ENCODE peak calls at places on chromosomes 7 and 10, in four cellular contexts. One of them, this sample, is unnamed.

GRCh38 chr10:124990671-124991625 is 49.0 kb downstream of the ZRANB1 start:
- DNase-seq in mesendoderm: no peak
- DNase-seq in left ventricle myocardium inferior: no peak
- DNase-seq in astrocyte of the cerebellum: no peak
- DNase-seq in this sample: no peak

GRCh38 chr10:73906524-73907447 is 4.1 kb upstream of the PLAU start:
- DNase-seq in astrocyte of the cerebellum: peak; percentile 98
- DNase-seq in left ventricle myocardium inferior: peak; percentile 69
- DNase-seq in mesendoderm: peak; percentile 97
- DNase-seq in this sample: peak; percentile 98

GRCh38 chr7:70935854-70936253 is 196.1 kb upstream of the GALNT17 start:
- DNase-seq in astrocyte of the cerebellum: no peak
- DNase-seq in mesendoderm: no peak
- DNase-seq in left ventricle myocardium inferior: no peak
- DNase-seq in this sample: no peak

GRCh38 chr10:124315599-124316270 is 103.0 kb downstream of the OAT start:
- DNase-seq in mesendoderm: no peak
- DNase-seq in astrocyte of the cerebellum: no peak
- DNase-seq in left ventricle myocardium inferior: no peak
- DNase-seq in this sample: no peak

GRCh38 chr10:97765201-97765600 is 6.6 kb downstream of the SFRP5 start:
- DNase-seq in astrocyte of the cerebellum: no peak
- DNase-seq in mesendoderm: no peak
- DNase-seq in left ventricle myocardium inferior: no peak
- DNase-seq in this sample: peak; percentile 67

GRCh38 chr10:86225098-86225782 is 141.4 kb downstream of the GRID1 start:
- DNase-seq in astrocyte of the cerebellum: peak; percentile 44
- DNase-seq in left ventricle myocardium inferior: no peak
- DNase-seq in mesendoderm: peak; percentile 57
- DNase-seq in this sample: peak; percentile 0

GRCh38 chr10:126634915-126635314 is 35.6 kb downstream of the C10orf90 start:
- DNase-seq in astrocyte of the cerebellum: peak; percentile 47
- DNase-seq in left ventricle myocardium inferior: no peak
- DNase-seq in mesendoderm: no peak
- DNase-seq in this sample: peak; percentile 24

GRCh38 chr7:50449881-50450690 is at the start of gene FIGNL1:
- DNase-seq in mesendoderm: peak; percentile 71
- DNase-seq in astrocyte of the cerebellum: peak; percentile 65
- DNase-seq in left ventricle myocardium inferior: peak; percentile 82
- DNase-seq in this sample: peak; percentile 49

GRCh38 chr7:29106128-29106988 is 40.0 kb downstream of the CPVL start:
- DNase-seq in mesendoderm: peak; percentile 82
- DNase-seq in left ventricle myocardium inferior: no peak
- DNase-seq in astrocyte of the cerebellum: peak; percentile 63
- DNase-seq in this sample: peak; percentile 29

GRCh38 chr7:31371621-31372020 is 31.1 kb upstream of the NEUROD6 start:
- DNase-seq in astrocyte of the cerebellum: no peak
- DNase-seq in left ventricle myocardium inferior: no peak
- DNase-seq in mesendoderm: peak; percentile 55
- DNase-seq in this sample: no peak

GRCh38 chr10:79046991-79047874 is 21.5 kb upstream of the ZMIZ1 start:
- DNase-seq in left ventricle myocardium inferior: peak; percentile 20
- DNase-seq in mesendoderm: no peak
- DNase-seq in astrocyte of the cerebellum: no peak
- DNase-seq in this sample: no peak

GRCh38 chr7:39950473-39951155 is 558 bp downstream of the CDK13 start:
- DNase-seq in left ventricle myocardium inferior: peak; percentile 61
- DNase-seq in astrocyte of the cerebellum: no peak
- DNase-seq in mesendoderm: peak; percentile 53
- DNase-seq in this sample: no peak

GRCh38 chr10:35910234-35910633 is 268.1 kb upstream of the FZD8 start:
- DNase-seq in mesendoderm: peak; percentile 32
- DNase-seq in astrocyte of the cerebellum: no peak
- DNase-seq in left ventricle myocardium inferior: no peak
- DNase-seq in this sample: peak; percentile 71

GRCh38 chr10:75470901-75471300 is 39.5 kb downstream of the LRMDA start:
- DNase-seq in left ventricle myocardium inferior: peak; percentile 19
- DNase-seq in astrocyte of the cerebellum: no peak
- DNase-seq in mesendoderm: no peak
- DNase-seq in this sample: peak; percentile 20

GRCh38 chr7:26686448-26686981 is 177.9 kb downstream of the SKAP2 start:
- DNase-seq in astrocyte of the cerebellum: peak; percentile 18
- DNase-seq in left ventricle myocardium inferior: no peak
- DNase-seq in mesendoderm: peak; percentile 88
- DNase-seq in this sample: peak; percentile 75

GRCh38 chr10:120729508-120729907 is 121.7 kb upstream of the WDR11 start:
- DNase-seq in astrocyte of the cerebellum: no peak
- DNase-seq in mesendoderm: no peak
- DNase-seq in left ventricle myocardium inferior: no peak
- DNase-seq in this sample: no peak

GRCh38 chr7:145848691-145849090 is 267.9 kb upstream of the CNTNAP2 start:
- DNase-seq in left ventricle myocardium inferior: no peak
- DNase-seq in astrocyte of the cerebellum: no peak
- DNase-seq in mesendoderm: peak; percentile 76
- DNase-seq in this sample: no peak

GRCh38 chr10:132487241-132488135 is 50.1 kb upstream of the INPP5A start:
- DNase-seq in mesendoderm: no peak
- DNase-seq in left ventricle myocardium inferior: no peak
- DNase-seq in astrocyte of the cerebellum: no peak
- DNase-seq in this sample: no peak

GRCh38 chr7:156073366-156074052 is 261.2 kb upstream of the SHH start:
- DNase-seq in left ventricle myocardium inferior: no peak
- DNase-seq in mesendoderm: no peak
- DNase-seq in astrocyte of the cerebellum: no peak
- DNase-seq in this sample: no peak

GRCh38 chr10:95864906-95865813 is 42.6 kb upstream of the CC2D2B start:
- DNase-seq in astrocyte of the cerebellum: peak; percentile 35
- DNase-seq in left ventricle myocardium inferior: no peak
- DNase-seq in mesendoderm: peak; percentile 85
- DNase-seq in this sample: peak; percentile 77

GRCh38 chr10:126088144-126088543 is 191.8 kb downstream of the FANK1 start:
- DNase-seq in left ventricle myocardium inferior: no peak
- DNase-seq in mesendoderm: peak; percentile 85
- DNase-seq in astrocyte of the cerebellum: no peak
- DNase-seq in this sample: no peak

GRCh38 chr7:129906700-129907099 is 46.1 kb downstream of the UBE2H start:
- DNase-seq in mesendoderm: no peak
- DNase-seq in astrocyte of the cerebellum: no peak
- DNase-seq in left ventricle myocardium inferior: no peak
- DNase-seq in this sample: no peak

GRCh38 chr10:47247190-47248059 is 52.6 kb upstream of the GDF10 start:
- DNase-seq in left ventricle myocardium inferior: no peak
- DNase-seq in astrocyte of the cerebellum: no peak
- DNase-seq in mesendoderm: no peak
- DNase-seq in this sample: no peak

GRCh38 chr10:132565516-132566209 is 28.1 kb downstream of the INPP5A start:
- DNase-seq in left ventricle myocardium inferior: no peak
- DNase-seq in mesendoderm: no peak
- DNase-seq in astrocyte of the cerebellum: no peak
- DNase-seq in this sample: no peak

GRCh38 chr10:131829156-131829930 is 71.5 kb upstream of the PPP2R2D start:
- DNase-seq in astrocyte of the cerebellum: no peak
- DNase-seq in mesendoderm: no peak
- DNase-seq in left ventricle myocardium inferior: no peak
- DNase-seq in this sample: no peak

GRCh38 chr7:131068604-131069021 is 259.1 kb upstream of the MKLN1 start:
- DNase-seq in left ventricle myocardium inferior: no peak
- DNase-seq in astrocyte of the cerebellum: no peak
- DNase-seq in mesendoderm: no peak
- DNase-seq in this sample: no peak

GRCh38 chr10:74977913-74978847 is 133.3 kb upstream of the SAMD8 start:
- DNase-seq in left ventricle myocardium inferior: no peak
- DNase-seq in astrocyte of the cerebellum: no peak
- DNase-seq in mesendoderm: no peak
- DNase-seq in this sample: no peak

GRCh38 chr7:39890411-39890810 is 59.6 kb upstream of the CDK13 start:
- DNase-seq in mesendoderm: no peak
- DNase-seq in astrocyte of the cerebellum: no peak
- DNase-seq in left ventricle myocardium inferior: no peak
- DNase-seq in this sample: no peak

GRCh38 chr10:31700222-31700621 is 228.4 kb downstream of the ARHGAP12 start:
- DNase-seq in mesendoderm: no peak
- DNase-seq in astrocyte of the cerebellum: no peak
- DNase-seq in left ventricle myocardium inferior: no peak
- DNase-seq in this sample: no peak

GRCh38 chr10:12077580-12078180 is 8.9 kb downstream of the DHTKD1 start:
- DNase-seq in mesendoderm: no peak
- DNase-seq in left ventricle myocardium inferior: no peak
- DNase-seq in astrocyte of the cerebellum: no peak
- DNase-seq in this sample: no peak

GRCh38 chr7:23012797-23013714 is 874 bp downstream of the HYCC1 start:
- DNase-seq in left ventricle myocardium inferior: peak; percentile 33
- DNase-seq in mesendoderm: peak; percentile 66
- DNase-seq in astrocyte of the cerebellum: no peak
- DNase-seq in this sample: no peak

GRCh38 chr7:116212859-116213258 is 2.5 kb downstream of the TES start:
- DNase-seq in mesendoderm: no peak
- DNase-seq in left ventricle myocardium inferior: no peak
- DNase-seq in astrocyte of the cerebellum: no peak
- DNase-seq in this sample: peak; percentile 40

GRCh38 chr10:3220853-3221252 is 48.3 kb upstream of the PITRM1 start:
- DNase-seq in astrocyte of the cerebellum: no peak
- DNase-seq in left ventricle myocardium inferior: no peak
- DNase-seq in mesendoderm: no peak
- DNase-seq in this sample: peak; percentile 54

GRCh38 chr7:32891046-32891799 is at the start of gene KBTBD2:
- DNase-seq in astrocyte of the cerebellum: peak; percentile 49
- DNase-seq in mesendoderm: peak; percentile 90
- DNase-seq in left ventricle myocardium inferior: peak; percentile 88
- DNase-seq in this sample: no peak

GRCh38 chr10:5904227-5904626 is 14.2 kb downstream of the FBH1 start:
- DNase-seq in astrocyte of the cerebellum: no peak
- DNase-seq in mesendoderm: no peak
- DNase-seq in left ventricle myocardium inferior: no peak
- DNase-seq in this sample: no peak

DNA sequence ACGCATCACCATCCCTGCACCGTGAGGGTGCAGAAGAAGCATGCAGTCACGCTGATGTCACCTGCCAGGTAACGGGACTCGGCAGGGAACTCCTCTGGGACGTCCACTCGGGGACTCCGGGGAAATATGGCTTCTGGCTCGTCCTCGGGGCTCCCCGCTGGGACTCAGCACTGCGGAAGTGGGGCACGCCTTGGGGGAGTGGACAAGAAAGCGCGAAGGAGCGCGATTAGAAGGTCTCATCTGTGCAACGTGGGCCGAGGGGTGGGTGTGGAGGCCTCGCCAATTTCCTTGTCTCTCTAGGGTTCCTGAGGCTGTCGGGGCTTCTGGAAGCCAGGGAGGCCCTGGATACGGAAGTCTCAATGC is 949 bp downstream of the ANKMY2 start:
- DNase-seq in left ventricle myocardium inferior: peak; percentile 48
- DNase-seq in mesendoderm: no peak
- DNase-seq in astrocyte of the cerebellum: no peak
- DNase-seq in this sample: no peak
- H3K4me3 ChIP-seq in left ventricle myocardium inferior: peak overlapping the region; percentile 90
- H3K4me3 ChIP-seq in mesendoderm: peak overlapping the region; percentile 93
- H3K4me3 ChIP-seq in astrocyte of the cerebellum: peak overlapping the region; percentile 91
- H3K4me3 ChIP-seq in this sample: peak overlapping the region; percentile 77

DNA sequence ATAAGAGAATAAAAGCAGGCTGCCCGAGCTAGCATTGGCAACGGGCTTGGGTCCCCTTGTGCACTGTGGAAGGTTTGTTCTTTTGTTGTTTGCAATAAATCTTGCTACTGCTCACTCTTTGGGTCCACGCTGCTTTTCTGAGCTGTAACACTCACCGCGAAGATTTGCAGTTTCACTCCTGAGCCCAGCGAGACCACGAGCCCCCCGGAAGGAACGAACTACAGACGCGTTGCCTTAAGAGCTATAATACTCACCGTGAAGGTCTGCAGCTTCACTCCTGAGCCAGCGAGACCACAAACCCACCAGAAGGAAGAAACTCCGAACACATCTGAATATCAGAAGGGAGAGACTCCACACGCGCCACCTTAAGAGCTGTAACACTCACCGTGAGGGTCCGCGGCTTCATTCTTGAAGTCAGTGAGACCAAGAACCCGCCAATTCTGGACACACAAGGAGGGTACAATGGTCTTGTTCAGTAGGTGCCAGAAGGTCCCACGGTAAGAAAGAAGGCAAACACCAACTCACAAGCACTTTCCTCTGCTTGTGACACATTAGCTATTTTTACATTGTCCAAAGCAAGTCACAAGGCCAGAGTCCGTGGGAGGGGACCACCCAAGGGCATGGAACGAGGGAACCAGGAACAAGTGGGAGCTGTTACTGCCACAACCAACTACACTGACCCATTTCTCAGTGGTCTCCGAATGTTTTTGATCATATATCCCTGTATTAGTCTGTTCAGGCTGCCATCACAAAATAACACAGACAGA is 29.2 kb upstream of the CACUL1 start:
- DNase-seq in left ventricle myocardium inferior: no peak
- DNase-seq in astrocyte of the cerebellum: no peak
- DNase-seq in mesendoderm: no peak
- DNase-seq in this sample: no peak
- H3K4me3 ChIP-seq in left ventricle myocardium inferior: no peak overlapping the region
- H3K4me3 ChIP-seq in astrocyte of the cerebellum: no peak overlapping the region
- H3K4me3 ChIP-seq in mesendoderm: no peak overlapping the region
- H3K4me3 ChIP-seq in this sample: no peak overlapping the region

GRCh38 chr7:45216622-45217165 is 59.1 kb downstream of the RAMP3 start:
- DNase-seq in astrocyte of the cerebellum: no peak
- DNase-seq in left ventricle myocardium inferior: no peak
- DNase-seq in mesendoderm: no peak
- DNase-seq in this sample: no peak
- H3K4me3 ChIP-seq in astrocyte of the cerebellum: no peak overlapping the region
- H3K4me3 ChIP-seq in left ventricle myocardium inferior: no peak overlapping the region
- H3K4me3 ChIP-seq in mesendoderm: no peak overlapping the region
- H3K4me3 ChIP-seq in this sample: no peak overlapping the region

DNA sequence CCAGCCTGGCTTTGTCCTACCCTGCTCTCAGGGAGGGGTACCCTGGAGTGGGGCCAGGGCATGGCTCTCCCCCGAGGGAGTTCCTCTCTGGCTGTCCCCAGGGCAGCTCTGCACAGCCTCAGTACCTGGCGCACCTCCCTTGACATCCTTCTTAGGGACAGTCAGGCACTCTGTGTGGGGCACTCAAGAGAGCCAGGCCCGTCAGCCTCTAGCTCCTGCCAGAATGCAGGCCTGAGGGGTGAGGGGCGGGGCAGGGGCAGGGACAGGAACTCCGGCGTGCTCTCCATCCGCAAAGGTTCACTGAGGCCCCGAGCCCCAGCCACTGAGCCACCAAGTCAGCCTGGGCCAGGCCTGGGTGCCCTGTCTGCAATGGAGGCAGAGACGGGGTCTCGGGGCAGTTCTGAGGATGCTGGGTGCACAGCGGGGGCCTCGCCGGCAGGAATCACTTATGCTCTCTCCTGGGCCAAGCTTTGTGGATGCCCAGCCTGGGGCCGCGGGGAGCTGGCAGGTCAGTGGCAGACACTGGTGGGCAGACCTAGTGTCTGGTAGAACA is 10.1 kb downstream of the LIMK1 start:
- DNase-seq in astrocyte of the cerebellum: no peak
- DNase-seq in left ventricle myocardium inferior: no peak
- DNase-seq in mesendoderm: peak; percentile 37
- DNase-seq in this sample: no peak
- H3K4me3 ChIP-seq in astrocyte of the cerebellum: no peak overlapping the region
- H3K4me3 ChIP-seq in left ventricle myocardium inferior: peak overlapping the region; percentile 60
- H3K4me3 ChIP-seq in mesendoderm: no peak overlapping the region
- H3K4me3 ChIP-seq in this sample: no peak overlapping the region

GRCh38 chr7:47453093-47454056 is 128.5 kb downstream of the TNS3 start:
- DNase-seq in left ventricle myocardium inferior: peak; percentile 62
- DNase-seq in astrocyte of the cerebellum: no peak
- DNase-seq in mesendoderm: peak; percentile 16
- DNase-seq in this sample: peak; percentile 83
- H3K4me3 ChIP-seq in left ventricle myocardium inferior: peak overlapping the region; percentile 62
- H3K4me3 ChIP-seq in astrocyte of the cerebellum: peak overlapping the region; percentile 0
- H3K4me3 ChIP-seq in mesendoderm: no peak overlapping the region
- H3K4me3 ChIP-seq in this sample: peak overlapping the region; percentile 39

GRCh38 chr10:13993169-13993568 is 337.6 kb downstream of the FRMD4A start:
- DNase-seq in astrocyte of the cerebellum: peak; percentile 88
- DNase-seq in mesendoderm: no peak
- DNase-seq in left ventricle myocardium inferior: no peak
- DNase-seq in this sample: peak; percentile 85
- H3K4me3 ChIP-seq in astrocyte of the cerebellum: no peak overlapping the region
- H3K4me3 ChIP-seq in mesendoderm: no peak overlapping the region
- H3K4me3 ChIP-seq in left ventricle myocardium inferior: no peak overlapping the region
- H3K4me3 ChIP-seq in this sample: no peak overlapping the region

This sample was measured in skeletal muscle cell.